ENCODE peak calls at places on chromosome 7, in five cellular contexts. One of them, this sample, is unnamed.
A peak's percentile ranks its signal among the peaks of the same experiment; 100 is the strongest.

GRCh38 chr7:152574892-152575511 is 100.9 kb downstream of the XRCC2 start:
- DNase-seq in neuronal stem cell: no peak
- DNase-seq in H1: no peak
- DNase-seq in H9: no peak
- DNase-seq in IMR-90: no peak
- DNase-seq in this sample: no peak

GRCh38 chr7:124996778-124997177 is 67.2 kb upstream of the POT1 start:
- DNase-seq in neuronal stem cell: no peak
- DNase-seq in H1: peak; percentile 9
- DNase-seq in H9: peak; percentile 36
- DNase-seq in IMR-90: no peak
- DNase-seq in this sample: peak; percentile 7

GRCh38 chr7:32088336-32088975 is 18.2 kb upstream of the PDE1C start:
- DNase-seq in neuronal stem cell: no peak
- DNase-seq in H1: no peak
- DNase-seq in H9: no peak
- DNase-seq in IMR-90: no peak
- DNase-seq in this sample: no peak

GRCh38 chr7:73708961-73709360 is 10.5 kb downstream of the STX1A start:
- DNase-seq in neuronal stem cell: no peak
- DNase-seq in H1: no peak
- DNase-seq in H9: no peak
- DNase-seq in IMR-90: no peak
- DNase-seq in this sample: no peak

GRCh38 chr7:66921918-66922486 is 977 bp downstream of the TMEM248 start:
- DNase-seq in neuronal stem cell: no peak
- DNase-seq in H1: no peak
- DNase-seq in H9: no peak
- DNase-seq in IMR-90: no peak
- DNase-seq in this sample: no peak

GRCh38 chr7:14218338-14218737 is 228.9 kb upstream of the ETV1 start:
- DNase-seq in neuronal stem cell: no peak
- DNase-seq in H1: no peak
- DNase-seq in H9: no peak
- DNase-seq in IMR-90: no peak
- DNase-seq in this sample: no peak

GRCh38 chr7:293681-294439 is 3.9 kb downstream of the FOXL3 start:
- DNase-seq in neuronal stem cell: no peak
- DNase-seq in H1: no peak
- DNase-seq in H9: no peak
- DNase-seq in IMR-90: no peak
- DNase-seq in this sample: no peak

GRCh38 chr7:33554576-33554975 is 350.8 kb upstream of the BMPER start:
- DNase-seq in neuronal stem cell: no peak
- DNase-seq in H1: no peak
- DNase-seq in H9: no peak
- DNase-seq in IMR-90: no peak
- DNase-seq in this sample: no peak

GRCh38 chr7:95435422-95435780 is 573 bp upstream of the PON2 start:
- DNase-seq in neuronal stem cell: no peak
- DNase-seq in H1: no peak
- DNase-seq in H9: no peak
- DNase-seq in IMR-90: no peak
- DNase-seq in this sample: no peak

GRCh38 chr7:416761-417624 is 102.7 kb downstream of the PDGFA start:
- DNase-seq in neuronal stem cell: no peak
- DNase-seq in H1: no peak
- DNase-seq in H9: no peak
- DNase-seq in IMR-90: no peak
- DNase-seq in this sample: no peak

GRCh38 chr7:86963599-86964230 is 95.7 kb downstream of the ELAPOR2 start:
- DNase-seq in neuronal stem cell: no peak
- DNase-seq in H1: no peak
- DNase-seq in H9: no peak
- DNase-seq in IMR-90: no peak
- DNase-seq in this sample: peak; percentile 49

GRCh38 chr7:121107923-121108498 is 119.5 kb downstream of the CPED1 start:
- DNase-seq in neuronal stem cell: peak; percentile 57
- DNase-seq in H1: no peak
- DNase-seq in H9: no peak
- DNase-seq in IMR-90: peak; percentile 78
- DNase-seq in this sample: peak; percentile 79

GRCh38 chr7:28984631-28985030 is 26.5 kb upstream of the TRIL start:
- DNase-seq in neuronal stem cell: peak; percentile 31
- DNase-seq in H1: no peak
- DNase-seq in H9: peak; percentile 44
- DNase-seq in IMR-90: peak; percentile 85
- DNase-seq in this sample: peak; percentile 84

GRCh38 chr7:42222891-42223290 is 14.1 kb downstream of the GLI3 start:
- DNase-seq in neuronal stem cell: no peak
- DNase-seq in H1: no peak
- DNase-seq in H9: peak; percentile 67
- DNase-seq in IMR-90: no peak
- DNase-seq in this sample: peak; percentile 27

GRCh38 chr7:79063019-79063698 is 390.3 kb downstream of the MAGI2 start:
- DNase-seq in neuronal stem cell: no peak
- DNase-seq in H1: no peak
- DNase-seq in H9: no peak
- DNase-seq in IMR-90: peak; percentile 58
- DNase-seq in this sample: no peak

GRCh38 chr7:44141221-44141850 is at the start of gene MYL7:
- DNase-seq in neuronal stem cell: no peak
- DNase-seq in H1: no peak
- DNase-seq in H9: no peak
- DNase-seq in IMR-90: no peak
- DNase-seq in this sample: no peak

GRCh38 chr7:116583653-116584052 is 58.8 kb downstream of the CAV1 start:
- DNase-seq in neuronal stem cell: no peak
- DNase-seq in H1: no peak
- DNase-seq in H9: no peak
- DNase-seq in IMR-90: no peak
- DNase-seq in this sample: peak; percentile 30

GRCh38 chr7:94266278-94266677 is 128.4 kb upstream of the COL1A2 start:
- DNase-seq in neuronal stem cell: no peak
- DNase-seq in H1: no peak
- DNase-seq in H9: no peak
- DNase-seq in IMR-90: no peak
- DNase-seq in this sample: peak; percentile 37

GRCh38 chr7:130371059-130371458 is 9.2 kb upstream of the CPA1 start:
- DNase-seq in neuronal stem cell: no peak
- DNase-seq in H1: no peak
- DNase-seq in H9: no peak
- DNase-seq in IMR-90: peak; percentile 52
- DNase-seq in this sample: peak; percentile 56

GRCh38 chr7:100446040-100446439 is 9.7 kb upstream of the PPP1R35 start:
- DNase-seq in neuronal stem cell: no peak
- DNase-seq in H1: no peak
- DNase-seq in H9: no peak
- DNase-seq in IMR-90: peak; percentile 65
- DNase-seq in this sample: no peak

GRCh38 chr7:100443096-100443840 is 7.0 kb upstream of the PPP1R35 start:
- DNase-seq in neuronal stem cell: no peak
- DNase-seq in H1: no peak
- DNase-seq in H9: no peak
- DNase-seq in IMR-90: no peak
- DNase-seq in this sample: no peak

GRCh38 chr7:100441641-100442535 is 5.6 kb upstream of the PPP1R35 start:
- DNase-seq in neuronal stem cell: no peak
- DNase-seq in H1: no peak
- DNase-seq in H9: no peak
- DNase-seq in IMR-90: no peak
- DNase-seq in this sample: no peak

GRCh38 chr7:100449190-100449795 is 13.0 kb upstream of the PPP1R35 start:
- DNase-seq in neuronal stem cell: no peak
- DNase-seq in H1: no peak
- DNase-seq in H9: no peak
- DNase-seq in IMR-90: no peak
- DNase-seq in this sample: no peak

DNA sequence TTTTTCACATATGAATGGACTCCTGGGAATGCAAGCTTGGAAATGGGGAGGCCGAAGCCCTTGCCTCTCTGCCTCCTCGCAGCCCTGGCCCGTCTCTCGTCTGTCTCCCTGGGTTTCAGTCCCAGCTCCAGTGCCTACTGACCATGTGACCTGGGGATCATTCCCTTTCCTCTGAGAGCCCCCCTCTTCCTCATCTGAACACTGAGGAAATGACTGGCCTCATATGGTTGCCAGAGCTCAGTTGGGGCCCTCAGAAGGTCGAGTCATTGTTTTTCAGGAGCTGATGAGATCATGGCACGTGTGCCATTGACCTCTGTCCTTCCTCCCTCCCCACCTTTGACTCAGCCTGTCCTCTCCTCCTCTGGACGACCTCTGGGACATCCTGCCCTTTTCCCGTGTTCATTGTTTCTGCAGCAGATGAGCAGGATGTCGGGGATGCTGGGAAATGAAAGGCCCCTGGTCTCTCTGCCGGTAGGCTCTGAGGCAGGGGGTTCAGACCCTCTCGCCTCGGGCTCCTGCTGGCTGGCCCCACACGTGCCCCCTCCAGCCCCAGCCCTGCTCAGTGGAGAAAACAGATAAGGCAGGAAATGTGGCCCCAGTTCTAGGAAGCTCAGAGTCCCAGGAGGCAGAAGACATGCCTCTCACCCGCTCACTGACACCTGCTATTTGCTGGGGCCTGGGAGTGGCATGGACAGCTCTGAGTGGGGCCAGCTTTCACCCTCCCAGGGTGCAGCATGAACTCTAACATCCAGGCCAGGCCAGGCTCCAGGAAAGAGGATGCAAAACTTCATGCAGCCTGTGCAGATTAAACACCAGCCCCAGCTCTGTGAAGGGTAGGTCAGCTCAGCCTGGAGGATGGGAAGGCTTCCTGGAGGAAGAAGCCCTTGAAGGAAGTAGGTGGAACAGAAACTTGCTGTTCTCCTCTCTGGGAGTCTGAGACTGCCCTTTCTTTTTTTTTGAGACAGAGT is 8.3 kb upstream of the PPP1R35 start:
- DNase-seq in neuronal stem cell: no peak
- DNase-seq in H1: no peak
- DNase-seq in H9: peak; percentile 41
- DNase-seq in IMR-90: peak; percentile 74
- DNase-seq in this sample: peak; percentile 63
- H3K27ac ChIP-seq in neuronal stem cell: no peak overlapping the region
- H3K27ac ChIP-seq in H1: no peak overlapping the region
- H3K27ac ChIP-seq in H9: no peak overlapping the region
- H3K27ac ChIP-seq in IMR-90: peak overlapping the region; percentile 46
- H3K27ac ChIP-seq in this sample: no peak overlapping the region

DNA sequence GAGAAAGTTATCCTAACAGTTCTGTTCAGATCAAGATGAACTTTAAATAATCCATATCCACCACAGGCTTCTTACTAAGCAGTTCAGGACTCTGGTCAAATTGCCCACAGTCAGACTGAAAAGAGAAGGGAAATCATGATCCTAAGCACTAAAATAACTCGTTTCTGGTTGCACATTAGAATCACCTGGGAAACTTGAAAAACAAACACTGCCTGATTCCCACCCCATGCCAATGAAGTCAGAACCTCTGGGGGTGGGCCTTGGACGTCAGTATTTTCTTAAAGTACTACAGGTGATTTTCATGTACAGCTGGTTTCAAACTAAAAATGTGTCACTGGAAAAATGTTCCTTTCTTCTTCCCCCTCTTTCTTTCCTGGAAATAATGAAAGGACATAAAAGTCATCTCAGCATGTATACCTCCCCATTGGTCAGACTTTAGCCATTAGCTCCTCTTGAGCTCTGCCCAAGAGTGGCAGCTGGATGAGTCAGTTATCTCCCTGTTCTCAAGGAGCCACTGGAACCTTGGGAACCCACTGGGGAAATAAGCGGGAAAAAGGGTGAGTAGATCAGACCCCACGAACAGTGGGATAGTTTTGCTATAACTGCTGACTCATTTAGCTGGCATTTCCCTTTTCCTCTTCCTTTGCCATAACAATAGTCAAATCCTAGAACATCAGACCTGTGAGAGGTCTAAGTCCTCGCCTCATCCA is 75.3 kb upstream of the IL6 start:
- DNase-seq in neuronal stem cell: no peak
- DNase-seq in H1: no peak
- DNase-seq in H9: no peak
- DNase-seq in IMR-90: peak; percentile 83
- DNase-seq in this sample: peak; percentile 74
- H3K4me2 ChIP-seq in neuronal stem cell: no peak overlapping the region
- H3K4me2 ChIP-seq in H1: no peak overlapping the region
- H3K4me2 ChIP-seq in H9: no peak overlapping the region
- H3K4me2 ChIP-seq in IMR-90: no peak overlapping the region
- H3K4me2 ChIP-seq in this sample: no peak overlapping the region

GRCh38 chr7:35362341-35362740 is 108.4 kb upstream of the TBX20 start:
- DNase-seq in neuronal stem cell: no peak
- DNase-seq in H1: no peak
- DNase-seq in H9: no peak
- DNase-seq in IMR-90: no peak
- DNase-seq in this sample: no peak
- H4K91ac ChIP-seq in neuronal stem cell: no peak overlapping the region
- H4K91ac ChIP-seq in H1: no peak overlapping the region
- H4K91ac ChIP-seq in H9: no peak overlapping the region
- H4K91ac ChIP-seq in IMR-90: no peak overlapping the region
- H4K91ac ChIP-seq in this sample: no peak overlapping the region

DNA sequence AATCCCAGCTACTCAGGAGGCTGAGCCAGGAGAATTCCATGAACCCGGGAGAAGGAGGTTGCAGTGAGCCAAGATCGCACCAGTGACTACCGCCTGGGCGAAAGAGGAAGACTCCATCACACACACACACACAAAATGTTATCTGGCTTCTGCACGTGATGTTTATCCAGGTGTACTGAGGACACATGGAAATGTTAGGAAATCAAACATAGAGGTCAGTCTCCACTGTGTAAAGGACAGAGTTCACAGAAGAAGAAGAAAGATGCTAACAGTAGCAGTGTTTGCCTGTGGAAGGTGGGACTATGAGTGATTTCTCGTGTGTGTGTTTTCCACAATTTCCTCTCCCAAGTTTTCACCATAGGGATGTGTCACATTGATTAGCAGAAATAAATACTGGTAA is 256.9 kb downstream of the ELMO1 start:
- DNase-seq in neuronal stem cell: no peak
- DNase-seq in H1: no peak
- DNase-seq in H9: no peak
- DNase-seq in IMR-90: no peak
- DNase-seq in this sample: no peak
- H3K27ac ChIP-seq in neuronal stem cell: no peak overlapping the region
- H3K27ac ChIP-seq in H1: no peak overlapping the region
- H3K27ac ChIP-seq in H9: no peak overlapping the region
- H3K27ac ChIP-seq in IMR-90: no peak overlapping the region
- H3K27ac ChIP-seq in this sample: no peak overlapping the region

GRCh38 chr7:113367187-113367586 is 248.8 kb upstream of the SMIM30 start:
- DNase-seq in neuronal stem cell: no peak
- DNase-seq in H1: no peak
- DNase-seq in H9: no peak
- DNase-seq in IMR-90: peak; percentile 2
- DNase-seq in this sample: no peak
- H3K4me2 ChIP-seq in neuronal stem cell: no peak overlapping the region
- H3K4me2 ChIP-seq in H1: no peak overlapping the region
- H3K4me2 ChIP-seq in H9: no peak overlapping the region
- H3K4me2 ChIP-seq in IMR-90: no peak overlapping the region
- H3K4me2 ChIP-seq in this sample: no peak overlapping the region